ENCODE peak calls at places on chromosomes 2 and 18, in five cellular contexts. C, F, P, M and A are unnamed samples.

GRCh38 chr18:76056467-76057194 is 438.4 kb downstream of the ZNF516 start:
- DNase-seq in C (peak), F (no peak), P (no peak), M (no peak), A (no peak)

GRCh38 chr18:12010187-12010802 is 29.0 kb downstream of the IMPA2 start:
- DNase-seq in C (no peak), F (no peak), P (no peak), M (no peak), A (no peak)

GRCh38 chr2:154952346-154953010 is 254.0 kb downstream of the KCNJ3 start:
- DNase-seq in C (no peak), F (no peak), P (no peak), M (no peak), A (no peak)

GRCh38 chr2:70720124-70720523 is 47.9 kb downstream of the ADD2 start:
- DNase-seq in C (no peak), F (no peak), P (no peak), M (no peak), A (no peak)

GRCh38 chr2:176565641-176566323 is 296.5 kb downstream of the MTX2 start:
- DNase-seq in C (peak), F (no peak), P (no peak), M (no peak), A (no peak)

GRCh38 chr2:171553858-171554257 is 31.6 kb downstream of the CYBRD1 start:
- DNase-seq in C (peak), F (no peak), P (no peak), M (peak), A (no peak)

GRCh38 chr18:8791171-8791651 is 85.9 kb downstream of the MTCL1 start:
- DNase-seq in C (peak), F (no peak), P (no peak), M (no peak), A (no peak)

GRCh38 chr2:42928692-42929576 is 136.6 kb upstream of the HAAO start:
- DNase-seq in C (peak), F (peak), P (no peak), M (no peak), A (peak)

GRCh38 chr2:206556357-206556949 is 85.8 kb upstream of the FAM237A start:
- DNase-seq in C (peak), F (peak), P (no peak), M (peak), A (no peak)

GRCh38 chr18:21747764-21748693 is 7.4 kb downstream of the MIB1 start:
- DNase-seq in C (no peak), F (no peak), P (no peak), M (no peak), A (no peak)

GRCh38 chr2:222797308-222797707 is 63.5 kb upstream of the ACSL3 start:
- DNase-seq in C (peak), F (peak), P (no peak), M (peak), A (no peak)

GRCh38 chr2:85277416-85278158 is 50.2 kb downstream of the TGOLN2 start:
- DNase-seq in C (peak), F (peak), P (no peak), M (peak), A (no peak)

GRCh38 chr2:200258881-200259576 is 47.5 kb upstream of the SPATS2L start:
- DNase-seq in C (no peak), F (no peak), P (no peak), M (no peak), A (no peak)

GRCh38 chr2:1843646-1844045 is 99.3 kb upstream of the PXDN start:
- DNase-seq in C (no peak), F (no peak), P (no peak), M (no peak), A (no peak)

GRCh38 chr2:137705296-137705695 is 259.0 kb upstream of the HNMT start:
- DNase-seq in C (no peak), F (no peak), P (no peak), M (no peak), A (no peak)

GRCh38 chr18:45730832-45731545 is 7.0 kb downstream of the SLC14A1 start:
- DNase-seq in C (peak), F (peak), P (no peak), M (no peak), A (no peak)

GRCh38 chr2:26901326-26902183 is 53.6 kb downstream of the DPYSL5 start:
- DNase-seq in C (no peak), F (no peak), P (no peak), M (no peak), A (no peak)

GRCh38 chr2:5546176-5546575 is 146.0 kb upstream of the SOX11 start:
- DNase-seq in C (no peak), F (peak), P (no peak), M (no peak), A (no peak)